ENCODE peak calls at places on chromosomes 6 and 20, in six cellular contexts. One of them, this sample, is unnamed.

GRCh38 chr20:24016560-24016959 is 28.0 kb upstream of the GGTLC1 start:
- DNase-seq in iPS DF 6.9: no peak
- DNase-seq in small intestine: no peak
- DNase-seq in tibial nerve: no peak
- DNase-seq in Peyer's patch: no peak
- DNase-seq in SK-N-SH: no peak
- DNase-seq in this sample: no peak

GRCh38 chr6:8392569-8392968 is 42.8 kb downstream of the SLC35B3 start:
- DNase-seq in iPS DF 6.9: no peak
- DNase-seq in small intestine: peak; percentile 10
- DNase-seq in tibial nerve: no peak
- DNase-seq in Peyer's patch: no peak
- DNase-seq in SK-N-SH: no peak
- DNase-seq in this sample: no peak

GRCh38 chr6:113672691-113673149 is 184.4 kb upstream of the MARCKS start:
- DNase-seq in iPS DF 6.9: no peak
- DNase-seq in small intestine: no peak
- DNase-seq in tibial nerve: peak; percentile 49
- DNase-seq in Peyer's patch: no peak
- DNase-seq in SK-N-SH: peak; percentile 69
- DNase-seq in this sample: no peak

GRCh38 chr6:165814669-165815068 is 151.6 kb upstream of the PDE10A start:
- DNase-seq in iPS DF 6.9: no peak
- DNase-seq in small intestine: no peak
- DNase-seq in tibial nerve: no peak
- DNase-seq in Peyer's patch: no peak
- DNase-seq in SK-N-SH: no peak
- DNase-seq in this sample: no peak

GRCh38 chr20:53763707-53764415 is 170.2 kb upstream of the ZNF217 start:
- DNase-seq in iPS DF 6.9: peak; percentile 60
- DNase-seq in small intestine: peak; percentile 90
- DNase-seq in tibial nerve: no peak
- DNase-seq in Peyer's patch: no peak
- DNase-seq in SK-N-SH: no peak
- DNase-seq in this sample: peak; percentile 72

GRCh38 chr20:2873747-2874041 is 413 bp downstream of the PTPRA start:
- DNase-seq in iPS DF 6.9: peak; percentile 11
- DNase-seq in small intestine: peak; percentile 39
- DNase-seq in tibial nerve: no peak
- DNase-seq in Peyer's patch: no peak
- DNase-seq in SK-N-SH: peak; percentile 88
- DNase-seq in this sample: peak; percentile 86

GRCh38 chr20:54002056-54002575 is 68.3 kb downstream of the BCAS1 start:
- DNase-seq in iPS DF 6.9: no peak
- DNase-seq in small intestine: no peak
- DNase-seq in tibial nerve: no peak
- DNase-seq in Peyer's patch: no peak
- DNase-seq in SK-N-SH: no peak
- DNase-seq in this sample: no peak

GRCh38 chr6:143632894-143633293 is 44.9 kb upstream of the PHACTR2 start:
- DNase-seq in iPS DF 6.9: no peak
- DNase-seq in small intestine: no peak
- DNase-seq in tibial nerve: no peak
- DNase-seq in Peyer's patch: no peak
- DNase-seq in SK-N-SH: no peak
- DNase-seq in this sample: no peak

GRCh38 chr6:137259349-137259748 is 40.2 kb upstream of the IFNGR1 start:
- DNase-seq in iPS DF 6.9: no peak
- DNase-seq in small intestine: peak; percentile 37
- DNase-seq in tibial nerve: no peak
- DNase-seq in Peyer's patch: no peak
- DNase-seq in SK-N-SH: no peak
- DNase-seq in this sample: no peak

GRCh38 chr6:5078121-5078695 is 6.9 kb upstream of the PPP1R3G start:
- DNase-seq in iPS DF 6.9: no peak
- DNase-seq in small intestine: no peak
- DNase-seq in tibial nerve: no peak
- DNase-seq in Peyer's patch: no peak
- DNase-seq in SK-N-SH: peak; percentile 32
- DNase-seq in this sample: no peak

GRCh38 chr6:149852180-149852579 is 12.0 kb downstream of the LRP11 start:
- DNase-seq in iPS DF 6.9: no peak
- DNase-seq in small intestine: no peak
- DNase-seq in tibial nerve: no peak
- DNase-seq in Peyer's patch: no peak
- DNase-seq in SK-N-SH: no peak
- DNase-seq in this sample: no peak

GRCh38 chr20:59159822-59160740 is 3.5 kb upstream of the ZNF831 start:
- DNase-seq in iPS DF 6.9: no peak
- DNase-seq in small intestine: peak; percentile 55
- DNase-seq in tibial nerve: no peak
- DNase-seq in Peyer's patch: no peak
- DNase-seq in SK-N-SH: no peak
- DNase-seq in this sample: peak; percentile 24

GRCh38 chr6:37684801-37685200 is 12.9 kb downstream of the MDGA1 start:
- DNase-seq in iPS DF 6.9: no peak
- DNase-seq in small intestine: no peak
- DNase-seq in tibial nerve: no peak
- DNase-seq in Peyer's patch: no peak
- DNase-seq in SK-N-SH: no peak
- DNase-seq in this sample: no peak

GRCh38 chr6:168080397-168081077 is 1.5 kb upstream of the FRMD1 start:
- DNase-seq in iPS DF 6.9: no peak
- DNase-seq in small intestine: no peak
- DNase-seq in tibial nerve: no peak
- DNase-seq in Peyer's patch: no peak
- DNase-seq in SK-N-SH: no peak
- DNase-seq in this sample: no peak

GRCh38 chr20:25196701-25197120 is 1.2 kb downstream of the ENTPD6 start:
- DNase-seq in iPS DF 6.9: no peak
- DNase-seq in small intestine: no peak
- DNase-seq in tibial nerve: no peak
- DNase-seq in Peyer's patch: no peak
- DNase-seq in SK-N-SH: no peak
- DNase-seq in this sample: peak; percentile 70

GRCh38 chr6:4979426-4979825 is 24.4 kb downstream of the RPP40 start:
- DNase-seq in iPS DF 6.9: no peak
- DNase-seq in small intestine: no peak
- DNase-seq in tibial nerve: no peak
- DNase-seq in Peyer's patch: no peak
- DNase-seq in SK-N-SH: no peak
- DNase-seq in this sample: no peak

GRCh38 chr20:2817891-2818595 is 1.9 kb downstream of the TMEM239 start:
- DNase-seq in iPS DF 6.9: no peak
- DNase-seq in small intestine: no peak
- DNase-seq in tibial nerve: peak; percentile 53
- DNase-seq in Peyer's patch: no peak
- DNase-seq in SK-N-SH: peak; percentile 9
- DNase-seq in this sample: peak; percentile 18

GRCh38 chr20:64247312-64247627 is 8.3 kb upstream of the PCMTD2 start:
- DNase-seq in iPS DF 6.9: no peak
- DNase-seq in small intestine: no peak
- DNase-seq in tibial nerve: no peak
- DNase-seq in Peyer's patch: no peak
- DNase-seq in SK-N-SH: no peak
- DNase-seq in this sample: peak; percentile 36

GRCh38 chr6:149317656-149318571 is at the start of gene TAB2:
- DNase-seq in iPS DF 6.9: no peak
- DNase-seq in small intestine: peak; percentile 26
- DNase-seq in tibial nerve: peak; percentile 30
- DNase-seq in Peyer's patch: no peak
- DNase-seq in SK-N-SH: peak; percentile 73
- DNase-seq in this sample: peak; percentile 81

GRCh38 chr6:83047065-83047754 is 18.4 kb downstream of the UBE3D start:
- DNase-seq in iPS DF 6.9: no peak
- DNase-seq in small intestine: no peak
- DNase-seq in tibial nerve: no peak
- DNase-seq in Peyer's patch: no peak
- DNase-seq in SK-N-SH: no peak
- DNase-seq in this sample: peak; percentile 77

GRCh38 chr20:7231303-7231702 is 463.8 kb downstream of the BMP2 start:
- DNase-seq in iPS DF 6.9: no peak
- DNase-seq in small intestine: no peak
- DNase-seq in tibial nerve: no peak
- DNase-seq in Peyer's patch: no peak
- DNase-seq in SK-N-SH: no peak
- DNase-seq in this sample: no peak

GRCh38 chr6:139752086-139752485 is 377.6 kb upstream of the CITED2 start:
- DNase-seq in iPS DF 6.9: no peak
- DNase-seq in small intestine: no peak
- DNase-seq in tibial nerve: no peak
- DNase-seq in Peyer's patch: no peak
- DNase-seq in SK-N-SH: no peak
- DNase-seq in this sample: no peak

GRCh38 chr6:111487656-111488055 is 4.6 kb upstream of the REV3L start:
- DNase-seq in iPS DF 6.9: no peak
- DNase-seq in small intestine: peak; percentile 14
- DNase-seq in tibial nerve: no peak
- DNase-seq in Peyer's patch: no peak
- DNase-seq in SK-N-SH: no peak
- DNase-seq in this sample: no peak

DNA sequence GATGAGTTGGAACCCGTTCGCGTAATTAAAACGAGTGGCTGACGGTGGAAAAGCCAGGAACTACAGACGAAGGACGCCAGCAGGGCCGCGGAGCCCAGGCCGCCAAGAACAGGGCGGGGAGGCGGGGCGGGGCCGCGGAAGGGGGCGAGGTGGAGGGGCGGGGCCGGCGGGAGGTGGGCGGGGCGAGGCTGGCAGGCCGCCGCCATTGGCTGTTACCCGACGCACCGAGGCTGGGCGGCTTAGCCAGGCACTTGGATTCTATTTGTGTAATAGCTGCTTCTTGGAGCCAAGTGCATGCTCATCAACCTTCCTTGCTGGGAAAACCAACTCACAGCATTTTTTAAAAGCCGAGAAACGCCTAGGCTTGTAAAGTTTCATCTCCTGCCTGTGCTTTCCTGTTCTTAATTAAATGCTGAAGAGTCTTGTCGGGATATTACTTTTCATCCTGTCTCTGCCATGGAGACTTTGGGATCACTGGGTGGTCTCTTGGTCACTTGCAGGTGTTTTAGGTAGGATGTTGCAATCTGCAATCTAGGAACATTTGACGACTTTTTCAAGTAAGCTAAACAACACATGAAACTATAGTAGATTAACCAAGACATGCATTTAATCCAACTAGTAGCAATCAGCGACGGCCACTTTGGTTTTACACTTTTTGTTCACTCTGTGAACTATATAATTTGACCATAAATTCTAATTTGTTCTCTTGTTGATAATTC is 245.0 kb downstream of the ARID1B start:
- DNase-seq in iPS DF 6.9: no peak
- DNase-seq in small intestine: peak; percentile 89
- DNase-seq in tibial nerve: peak; percentile 80
- DNase-seq in Peyer's patch: peak; percentile 94
- DNase-seq in SK-N-SH: peak; percentile 97
- DNase-seq in this sample: peak; percentile 95
- H3K4me1 ChIP-seq in iPS DF 6.9: peaks cover 2% of the 10 kb centered on the region
- H3K4me1 ChIP-seq in small intestine: peaks cover 7% of the 10 kb centered on the region
- H3K4me1 ChIP-seq in tibial nerve: no peaks in the 10 kb centered on the region
- H3K4me1 ChIP-seq in Peyer's patch: peaks cover 9% of the 10 kb centered on the region
- H3K4me1 ChIP-seq in SK-N-SH: peaks cover 16% of the 10 kb centered on the region
- H3K4me1 ChIP-seq in this sample: peaks cover 3% of the 10 kb centered on the region

DNA sequence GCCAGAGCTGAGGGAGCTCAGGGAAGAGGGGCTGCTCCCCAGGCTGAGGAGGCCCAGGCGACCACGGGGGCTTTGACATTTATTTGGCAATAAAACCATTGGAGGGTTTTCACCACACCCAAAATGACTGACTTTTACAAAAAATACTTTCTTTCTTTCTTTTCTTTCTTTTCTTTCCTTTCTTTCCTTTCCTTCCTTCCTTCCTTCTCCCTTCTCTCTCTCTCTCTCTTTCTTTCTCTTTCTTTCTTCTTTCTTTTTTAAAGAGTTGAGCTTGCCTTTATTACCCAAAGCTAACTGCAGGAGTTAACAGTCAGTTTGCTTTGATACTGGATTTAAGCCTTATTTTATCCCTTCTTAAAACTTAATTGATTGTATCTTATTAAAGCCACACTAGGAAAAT is 17.2 kb downstream of the SNX9 start:
- DNase-seq in iPS DF 6.9: no peak
- DNase-seq in small intestine: no peak
- DNase-seq in tibial nerve: no peak
- DNase-seq in Peyer's patch: no peak
- DNase-seq in SK-N-SH: no peak
- DNase-seq in this sample: no peak
- H3K4me1 ChIP-seq in iPS DF 6.9: no peaks in the 10 kb centered on the region
- H3K4me1 ChIP-seq in small intestine: peaks cover 10% of the 10 kb centered on the region
- H3K4me1 ChIP-seq in tibial nerve: no peaks in the 10 kb centered on the region
- H3K4me1 ChIP-seq in Peyer's patch: peaks cover 6% of the 10 kb centered on the region
- H3K4me1 ChIP-seq in SK-N-SH: peaks cover 15% of the 10 kb centered on the region
- H3K4me1 ChIP-seq in this sample: peaks cover 5% of the 10 kb centered on the region

GRCh38 chr6:307874-308273 is 15.6 kb downstream of the DUSP22 start:
- DNase-seq in iPS DF 6.9: no peak
- DNase-seq in small intestine: no peak
- DNase-seq in tibial nerve: no peak
- DNase-seq in Peyer's patch: no peak
- DNase-seq in SK-N-SH: no peak
- DNase-seq in this sample: peak; percentile 26

GRCh38 chr6:308768-309167 is 16.5 kb downstream of the DUSP22 start:
- DNase-seq in iPS DF 6.9: no peak
- DNase-seq in small intestine: no peak
- DNase-seq in tibial nerve: no peak
- DNase-seq in Peyer's patch: no peak
- DNase-seq in SK-N-SH: no peak
- DNase-seq in this sample: peak; percentile 56

GRCh38 chr6:306641-307061 is 14.4 kb downstream of the DUSP22 start:
- DNase-seq in iPS DF 6.9: no peak
- DNase-seq in small intestine: peak; percentile 91
- DNase-seq in tibial nerve: no peak
- DNase-seq in Peyer's patch: no peak
- DNase-seq in SK-N-SH: no peak
- DNase-seq in this sample: peak; percentile 30

GRCh38 chr6:308307-308706 is 16.0 kb downstream of the DUSP22 start:
- DNase-seq in iPS DF 6.9: no peak
- DNase-seq in small intestine: no peak
- DNase-seq in tibial nerve: no peak
- DNase-seq in Peyer's patch: no peak
- DNase-seq in SK-N-SH: no peak
- DNase-seq in this sample: peak; percentile 27

GRCh38 chr6:307065-307814 is 15.0 kb downstream of the DUSP22 start:
- DNase-seq in iPS DF 6.9: no peak
- DNase-seq in small intestine: no peak
- DNase-seq in tibial nerve: no peak
- DNase-seq in Peyer's patch: no peak
- DNase-seq in SK-N-SH: no peak
- DNase-seq in this sample: peak; percentile 38
- H3K4me1 ChIP-seq in iPS DF 6.9: peaks cover 2% of the 10 kb centered on the region
- H3K4me1 ChIP-seq in small intestine: peaks cover 5% of the 10 kb centered on the region
- H3K4me1 ChIP-seq in tibial nerve: no peaks in the 10 kb centered on the region
- H3K4me1 ChIP-seq in Peyer's patch: peaks cover 5% of the 10 kb centered on the region
- H3K4me1 ChIP-seq in SK-N-SH: no peaks in the 10 kb centered on the region
- H3K4me1 ChIP-seq in this sample: no peaks in the 10 kb centered on the region

DNA sequence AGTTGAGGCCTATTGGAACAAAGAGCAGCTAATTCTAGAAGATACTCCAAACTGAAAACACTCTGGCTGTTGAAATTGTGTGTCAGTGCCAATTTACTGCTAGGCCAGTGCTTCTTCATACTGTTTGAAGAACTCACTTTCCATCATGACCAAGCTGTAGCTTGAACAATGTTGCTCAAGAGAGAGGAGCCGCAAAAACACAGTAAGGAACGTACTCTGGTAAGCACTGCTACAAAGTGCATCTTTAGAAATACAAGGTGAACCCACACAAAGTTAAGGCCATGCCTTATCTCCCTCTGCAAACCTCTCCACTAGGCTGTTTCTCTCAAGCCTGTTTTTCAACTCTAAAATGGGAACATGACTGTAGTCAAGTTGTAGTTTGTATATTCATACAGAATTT is 74.5 kb upstream of the TULP1 start:
- DNase-seq in iPS DF 6.9: no peak
- DNase-seq in small intestine: no peak
- DNase-seq in tibial nerve: no peak
- DNase-seq in Peyer's patch: no peak
- DNase-seq in SK-N-SH: no peak
- DNase-seq in this sample: no peak
- H3K4me1 ChIP-seq in iPS DF 6.9: no peaks in the 10 kb centered on the region
- H3K4me1 ChIP-seq in small intestine: peaks cover 7% of the 10 kb centered on the region
- H3K4me1 ChIP-seq in tibial nerve: peaks cover 20% of the 10 kb centered on the region
- H3K4me1 ChIP-seq in Peyer's patch: peaks cover 20% of the 10 kb centered on the region
- H3K4me1 ChIP-seq in SK-N-SH: peaks cover 18% of the 10 kb centered on the region
- H3K4me1 ChIP-seq in this sample: no peaks in the 10 kb centered on the region

This sample was measured in endodermal cell.